ENCODE peak calls at places on chromosomes 5 and 9, in five cellular contexts. W is NB4, D is astrocyte of the cerebellum, R is right lobe of liver, C is kidney epithelial cell. Z is an unnamed sample.

GRCh38 chr5:59149271-59149670 is 566.4 kb downstream of the RAB3C start:
- DNase-seq in W (no peak), D (no peak), R (no peak), C (no peak), Z (no peak)

GRCh38 chr9:91727316-91727861 is 222.6 kb downstream of the ROR2 start:
- DNase-seq in W (peak), D (peak), R (no peak), C (no peak), Z (peak)

GRCh38 chr5:98605010-98605425 is 168.4 kb upstream of the RGMB start:
- DNase-seq in W (no peak), D (peak), R (no peak), C (no peak), Z (no peak)

GRCh38 chr5:91306497-91306896 is 76.6 kb downstream of the ARRDC3 start:
- DNase-seq in W (no peak), D (no peak), R (no peak), C (no peak), Z (no peak)

GRCh38 chr9:107932601-107933000 is 443.0 kb upstream of the KLF4 start:
- DNase-seq in W (no peak), D (no peak), R (no peak), C (no peak), Z (no peak)

GRCh38 chr5:168215646-168216045 is 75.8 kb upstream of the WWC1 start:
- DNase-seq in W (no peak), D (no peak), R (no peak), C (no peak), Z (no peak)

GRCh38 chr9:119289740-119290139 is 79.5 kb downstream of the BRINP1 start:
- DNase-seq in W (peak), D (peak), R (no peak), C (no peak), Z (peak)

GRCh38 chr5:104189031-104189430 is 626.4 kb upstream of the NUDT12 start:
- DNase-seq in W (peak), D (peak), R (no peak), C (no peak), Z (no peak)

GRCh38 chr5:99639905-99640304 is 711.1 kb upstream of the CHD1 start:
- DNase-seq in W (no peak), D (no peak), R (no peak), C (no peak), Z (no peak)

GRCh38 chr9:10479172-10479571 is 133.6 kb downstream of the PTPRD start:
- DNase-seq in W (peak), D (no peak), R (no peak), C (no peak), Z (no peak)

GRCh38 chr9:135126480-135127187 is 39.2 kb downstream of the OLFM1 start:
- DNase-seq in W (no peak), D (no peak), R (no peak), C (no peak), Z (no peak)

GRCh38 chr5:177399903-177400868 is at the start of gene PFN3:
- DNase-seq in W (no peak), D (no peak), R (no peak), C (no peak), Z (no peak)

GRCh38 chr9:134808393-134808792 is 72.2 kb upstream of the FCN2 start:
- DNase-seq in W (no peak), D (no peak), R (no peak), C (no peak), Z (no peak)

GRCh38 chr9:101366038-101366756 is 18.6 kb downstream of the BAAT start:
- DNase-seq in W (no peak), D (no peak), R (no peak), C (peak), Z (no peak)

DNA sequence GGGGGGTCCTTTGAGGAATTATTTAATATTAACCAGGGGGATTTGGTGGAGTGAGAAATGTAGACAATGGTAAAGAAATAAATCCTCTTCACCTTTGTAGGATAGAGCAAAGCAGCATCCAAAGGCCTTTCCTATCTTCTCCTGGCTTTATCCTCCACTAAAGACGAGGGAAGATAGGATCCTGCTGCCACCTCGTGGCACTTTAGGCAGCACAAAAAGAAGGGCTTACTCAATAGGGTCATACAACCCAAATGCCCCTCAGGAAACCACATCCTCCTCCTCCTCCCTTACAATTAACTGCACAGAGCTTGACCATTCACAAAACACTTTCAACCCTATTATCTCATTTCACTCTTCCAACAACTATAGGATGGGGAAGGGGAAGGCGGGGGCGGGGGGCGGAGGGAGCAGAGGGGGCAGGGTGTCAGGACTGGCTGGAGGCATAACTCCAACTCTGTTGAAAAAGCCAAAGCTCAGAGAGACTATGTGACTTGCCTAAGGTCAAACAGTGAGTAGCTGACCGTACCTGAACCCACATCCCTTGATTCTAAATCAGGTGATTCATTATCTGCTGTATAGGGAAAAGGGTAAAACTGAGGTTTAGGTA is 45.4 kb upstream of the MYOT start:
- DNase-seq in W (peak), D (peak), R (peak), C (peak), Z (peak)
- TF ChIP-seq CTCF in W (peak), D (peak), R (peak), C (peak), Z (no peak)

DNA sequence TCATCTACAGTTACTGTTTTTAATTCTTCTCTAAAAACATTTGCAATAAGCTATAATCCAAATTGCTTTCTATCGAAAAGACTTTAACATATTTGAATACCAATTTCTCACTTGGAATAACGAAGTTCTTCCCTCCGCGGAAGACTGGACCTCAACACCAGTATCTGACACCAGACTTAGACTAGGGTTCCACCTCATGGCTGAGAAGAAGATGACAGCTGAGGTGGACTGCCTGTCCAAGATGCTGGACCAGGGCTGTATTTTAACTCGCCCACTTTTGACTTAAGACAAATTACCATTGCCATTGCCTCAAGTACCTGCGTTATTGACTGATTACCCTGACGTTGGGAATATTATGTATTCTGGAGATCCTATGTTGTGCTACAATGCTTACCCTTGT is 34.1 kb downstream of the ZMAT2 start:
- DNase-seq in W (no peak), D (no peak), R (no peak), C (no peak), Z (no peak)
- TF ChIP-seq CTCF in W (no peak), D (peak), R (peak), C (no peak), Z (no peak)

GRCh38 chr5:123099514-123100151 is 10.6 kb downstream of the PRDM6 start:
- DNase-seq in W (peak), D (no peak), R (no peak), C (no peak), Z (peak)
- TF ChIP-seq CTCF in W (peak), D (peak), R (no peak), C (peak), Z (no peak)

GRCh38 chr9:36855443-36856315 is 178.4 kb downstream of the PAX5 start:
- DNase-seq in W (peak), D (no peak), R (no peak), C (no peak), Z (peak)
- TF ChIP-seq CTCF in W (peak), D (peak), R (peak), C (peak), Z (no peak)

DNA sequence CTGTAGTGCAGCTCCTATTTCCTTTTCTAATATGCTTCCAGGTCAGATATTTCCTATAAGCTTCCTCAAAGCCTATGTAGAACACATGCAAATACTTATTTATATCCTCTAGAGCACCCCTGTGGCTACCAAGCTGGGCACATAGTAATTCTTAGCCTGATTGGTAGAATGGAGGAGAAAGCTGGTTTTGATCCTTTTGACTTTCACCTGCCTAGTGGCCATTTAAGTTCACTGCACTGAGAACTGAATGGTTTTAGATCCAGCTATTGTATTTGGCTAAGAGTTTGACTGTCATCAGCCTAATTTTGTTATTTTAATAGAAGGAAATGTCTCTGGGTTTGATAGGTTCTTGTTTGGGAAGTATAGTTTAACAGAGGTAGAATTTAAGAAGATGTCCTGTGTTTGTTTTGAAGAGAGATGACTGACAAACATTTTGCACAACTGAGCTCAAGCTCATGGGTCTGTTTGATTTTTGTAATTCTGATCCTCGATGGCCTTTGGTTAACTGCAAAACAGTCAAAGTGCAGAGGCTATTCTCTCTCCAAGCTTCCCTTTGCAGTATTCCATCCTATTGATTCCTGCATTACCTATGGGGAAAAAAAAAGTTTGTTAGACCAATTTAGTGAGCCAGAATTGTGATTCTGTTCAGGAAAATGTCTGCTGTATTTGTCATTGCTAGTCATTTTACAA is 85.4 kb downstream of the KCNN2 start:
- DNase-seq in W (peak), D (no peak), R (no peak), C (no peak), Z (no peak)
- TF ChIP-seq CTCF in W (peak), D (peak), R (peak), C (peak), Z (peak)

DNA sequence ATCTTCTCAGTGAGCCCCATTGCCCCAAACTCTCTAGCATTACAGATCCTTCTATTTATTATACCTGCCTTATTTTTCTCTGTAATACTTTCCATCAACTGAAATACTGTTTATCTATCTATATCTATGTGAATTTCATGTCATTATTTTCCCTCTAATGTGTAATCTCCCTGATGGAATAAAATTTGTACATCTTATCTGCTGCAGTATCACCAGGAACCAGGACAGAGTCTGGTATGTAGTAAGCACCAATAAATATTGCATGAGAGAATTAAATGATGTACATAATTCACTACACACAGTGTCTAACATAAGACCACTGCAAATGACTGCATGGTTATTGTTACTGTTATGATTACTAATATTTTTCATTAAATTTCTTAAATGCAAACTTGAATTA is 759.1 kb downstream of the PRELID2 start:
- DNase-seq in W (no peak), D (no peak), R (no peak), C (no peak), Z (no peak)
- TF ChIP-seq CTCF in W (no peak), D (no peak), R (no peak), C (no peak), Z (no peak)

GRCh38 chr5:133365738-133366137 is 246.6 kb downstream of the FSTL4 start:
- DNase-seq in W (no peak), D (no peak), R (no peak), C (no peak), Z (no peak)

GRCh38 chr5:133365326-133365725 is 247.0 kb downstream of the FSTL4 start:
- DNase-seq in W (no peak), D (no peak), R (no peak), C (no peak), Z (peak)

GRCh38 chr5:133367413-133367812 is 244.9 kb downstream of the FSTL4 start:
- DNase-seq in W (no peak), D (no peak), R (no peak), C (no peak), Z (no peak)

GRCh38 chr5:133366966-133367365 is 245.4 kb downstream of the FSTL4 start:
- DNase-seq in W (no peak), D (no peak), R (no peak), C (no peak), Z (no peak)

GRCh38 chr5:133366438-133366837 is 245.9 kb downstream of the FSTL4 start:
- DNase-seq in W (no peak), D (no peak), R (no peak), C (no peak), Z (no peak)
- TF ChIP-seq CTCF in W (no peak), D (no peak), R (no peak), C (no peak), Z (no peak)

Z was measured in endothelial cell.